ENCODE peak calls at places on chromosomes 2 and 18, in five cellular contexts. One of them, this sample, is unnamed.

GRCh38 chr2:195636890-195637289 is 20.1 kb upstream of the SLC39A10 start:
- DNase-seq in GM12878: no peak
- DNase-seq in A549: no peak
- DNase-seq in sigmoid colon: no peak
- DNase-seq in ovary: no peak
- DNase-seq in this sample: no peak

GRCh38 chr18:21112140-21112473 is 494 bp upstream of the ROCK1 start:
- DNase-seq in GM12878: no peak
- DNase-seq in A549: no peak
- DNase-seq in sigmoid colon: no peak
- DNase-seq in ovary: no peak
- DNase-seq in this sample: peak; percentile 84

GRCh38 chr18:69495841-69496533 is 95.3 kb downstream of the DOK6 start:
- DNase-seq in GM12878: no peak
- DNase-seq in A549: no peak
- DNase-seq in sigmoid colon: no peak
- DNase-seq in ovary: no peak
- DNase-seq in this sample: no peak

GRCh38 chr2:144414324-144414845 is 105.5 kb downstream of the ZEB2 start:
- DNase-seq in GM12878: no peak
- DNase-seq in A549: no peak
- DNase-seq in sigmoid colon: peak; percentile 73
- DNase-seq in ovary: no peak
- DNase-seq in this sample: peak; percentile 79

GRCh38 chr2:238123218-238123971 is 15.1 kb upstream of the KLHL30 start:
- DNase-seq in GM12878: no peak
- DNase-seq in A549: no peak
- DNase-seq in sigmoid colon: no peak
- DNase-seq in ovary: no peak
- DNase-seq in this sample: no peak

GRCh38 chr2:15738965-15739364 is 147.3 kb downstream of the DDX1 start:
- DNase-seq in GM12878: no peak
- DNase-seq in A549: no peak
- DNase-seq in sigmoid colon: no peak
- DNase-seq in ovary: no peak
- DNase-seq in this sample: no peak

GRCh38 chr2:3354986-3355385 is 22.6 kb downstream of the EIPR1 start:
- DNase-seq in GM12878: no peak
- DNase-seq in A549: no peak
- DNase-seq in sigmoid colon: no peak
- DNase-seq in ovary: no peak
- DNase-seq in this sample: no peak

GRCh38 chr2:9610781-9611548 is 19.8 kb downstream of the YWHAQ start:
- DNase-seq in GM12878: no peak
- DNase-seq in A549: no peak
- DNase-seq in sigmoid colon: no peak
- DNase-seq in ovary: no peak
- DNase-seq in this sample: no peak

GRCh38 chr2:112869258-112869842 is 32.8 kb upstream of the IL1B start:
- DNase-seq in GM12878: no peak
- DNase-seq in A549: no peak
- DNase-seq in sigmoid colon: no peak
- DNase-seq in ovary: no peak
- DNase-seq in this sample: peak; percentile 86

GRCh38 chr2:79850912-79851311 is 338.1 kb downstream of the CTNNA2 start:
- DNase-seq in GM12878: no peak
- DNase-seq in A549: no peak
- DNase-seq in sigmoid colon: no peak
- DNase-seq in ovary: no peak
- DNase-seq in this sample: no peak

GRCh38 chr2:28661589-28662001 is 90.0 kb upstream of the PPP1CB start:
- DNase-seq in GM12878: no peak
- DNase-seq in A549: no peak
- DNase-seq in sigmoid colon: peak; percentile 95
- DNase-seq in ovary: peak; percentile 80
- DNase-seq in this sample: no peak

GRCh38 chr18:74609535-74609934 is 11.9 kb downstream of the ZNF407 start:
- DNase-seq in GM12878: no peak
- DNase-seq in A549: no peak
- DNase-seq in sigmoid colon: no peak
- DNase-seq in ovary: no peak
- DNase-seq in this sample: no peak

GRCh38 chr18:57900906-57901305 is 97.8 kb upstream of the ATP8B1 start:
- DNase-seq in GM12878: no peak
- DNase-seq in A549: no peak
- DNase-seq in sigmoid colon: no peak
- DNase-seq in ovary: no peak
- DNase-seq in this sample: no peak

GRCh38 chr2:152453129-152453642 is 118.2 kb downstream of the FMNL2 start:
- DNase-seq in GM12878: no peak
- DNase-seq in A549: no peak
- DNase-seq in sigmoid colon: no peak
- DNase-seq in ovary: no peak
- DNase-seq in this sample: no peak

GRCh38 chr18:11741505-11742145 is 52.6 kb downstream of the GNAL start:
- DNase-seq in GM12878: no peak
- DNase-seq in A549: peak; percentile 68
- DNase-seq in sigmoid colon: no peak
- DNase-seq in ovary: no peak
- DNase-seq in this sample: no peak

GRCh38 chr2:136248242-136248641 is 130.3 kb upstream of the CXCR4 start:
- DNase-seq in GM12878: no peak
- DNase-seq in A549: no peak
- DNase-seq in sigmoid colon: no peak
- DNase-seq in ovary: no peak
- DNase-seq in this sample: no peak

GRCh38 chr2:64283641-64284371 is 139.6 kb upstream of the PELI1 start:
- DNase-seq in GM12878: peak; percentile 53
- DNase-seq in A549: no peak
- DNase-seq in sigmoid colon: no peak
- DNase-seq in ovary: no peak
- DNase-seq in this sample: no peak

GRCh38 chr2:73291093-73291460 is 2.3 kb downstream of the EGR4 start:
- DNase-seq in GM12878: no peak
- DNase-seq in A549: peak; percentile 41
- DNase-seq in sigmoid colon: no peak
- DNase-seq in ovary: peak; percentile 22
- DNase-seq in this sample: no peak

GRCh38 chr2:219002395-219003266 is 9.4 kb upstream of the CRYBA2 start:
- DNase-seq in GM12878: no peak
- DNase-seq in A549: peak; percentile 93
- DNase-seq in sigmoid colon: no peak
- DNase-seq in ovary: no peak
- DNase-seq in this sample: no peak

GRCh38 chr2:73334620-73335019 is 41.3 kb upstream of the EGR4 start:
- DNase-seq in GM12878: no peak
- DNase-seq in A549: no peak
- DNase-seq in sigmoid colon: no peak
- DNase-seq in ovary: no peak
- DNase-seq in this sample: no peak

GRCh38 chr2:83063933-83064332 is 1395.1 kb downstream of the SUCLG1 start:
- DNase-seq in GM12878: no peak
- DNase-seq in A549: no peak
- DNase-seq in sigmoid colon: no peak
- DNase-seq in ovary: no peak
- DNase-seq in this sample: no peak

GRCh38 chr2:10466801-10467200 is 18.7 kb upstream of the ODC1 start:
- DNase-seq in GM12878: no peak
- DNase-seq in A549: no peak
- DNase-seq in sigmoid colon: peak; percentile 28
- DNase-seq in ovary: no peak
- DNase-seq in this sample: no peak

GRCh38 chr2:108855194-108855593 is 68.6 kb downstream of the CCDC138 start:
- DNase-seq in GM12878: no peak
- DNase-seq in A549: no peak
- DNase-seq in sigmoid colon: no peak
- DNase-seq in ovary: no peak
- DNase-seq in this sample: no peak

GRCh38 chr2:198316231-198316630 is 511.8 kb downstream of the PLCL1 start:
- DNase-seq in GM12878: no peak
- DNase-seq in A549: no peak
- DNase-seq in sigmoid colon: no peak
- DNase-seq in ovary: no peak
- DNase-seq in this sample: no peak

GRCh38 chr18:3115430-3116025 is 102.6 kb upstream of the LPIN2 start:
- DNase-seq in GM12878: no peak
- DNase-seq in A549: no peak
- DNase-seq in sigmoid colon: no peak
- DNase-seq in ovary: no peak
- DNase-seq in this sample: no peak

GRCh38 chr2:41933035-41933429 is 114.8 kb upstream of the PKDCC start:
- DNase-seq in GM12878: no peak
- DNase-seq in A549: no peak
- DNase-seq in sigmoid colon: no peak
- DNase-seq in ovary: no peak
- DNase-seq in this sample: no peak

GRCh38 chr2:42195559-42195958 is 26.4 kb downstream of the EML4 start:
- DNase-seq in GM12878: no peak
- DNase-seq in A549: peak; percentile 45
- DNase-seq in sigmoid colon: no peak
- DNase-seq in ovary: no peak
- DNase-seq in this sample: no peak

GRCh38 chr2:17804358-17804757 is 11.9 kb upstream of the MSGN1 start:
- DNase-seq in GM12878: no peak
- DNase-seq in A549: no peak
- DNase-seq in sigmoid colon: no peak
- DNase-seq in ovary: no peak
- DNase-seq in this sample: no peak

GRCh38 chr2:159196393-159196925 is 90.0 kb downstream of the WDSUB1 start:
- DNase-seq in GM12878: no peak
- DNase-seq in A549: no peak
- DNase-seq in sigmoid colon: no peak
- DNase-seq in ovary: no peak
- DNase-seq in this sample: no peak

GRCh38 chr2:112712903-112713584 is 7.8 kb upstream of the NT5DC4 start:
- DNase-seq in GM12878: no peak
- DNase-seq in A549: no peak
- DNase-seq in sigmoid colon: no peak
- DNase-seq in ovary: no peak
- DNase-seq in this sample: no peak

GRCh38 chr2:161905389-161906046 is 168.5 kb downstream of the DPP4 start:
- DNase-seq in GM12878: peak; percentile 62
- DNase-seq in A549: no peak
- DNase-seq in sigmoid colon: no peak
- DNase-seq in ovary: no peak
- DNase-seq in this sample: no peak

GRCh38 chr2:53442783-53443182 is 324.8 kb upstream of the CHAC2 start:
- DNase-seq in GM12878: no peak
- DNase-seq in A549: no peak
- DNase-seq in sigmoid colon: no peak
- DNase-seq in ovary: no peak
- DNase-seq in this sample: no peak

GRCh38 chr2:207802650-207803049 is 32.9 kb upstream of the FZD5 start:
- DNase-seq in GM12878: no peak
- DNase-seq in A549: no peak
- DNase-seq in sigmoid colon: no peak
- DNase-seq in ovary: no peak
- DNase-seq in this sample: no peak
- TF ChIP-seq EP300 in GM12878: no peak
- TF ChIP-seq EP300 in A549: no peak
- TF ChIP-seq EP300 in sigmoid colon: no peak
- TF ChIP-seq EP300 in ovary: no peak
- TF ChIP-seq EP300 in this sample: no peak

GRCh38 chr2:208568203-208568602 is 161.6 kb downstream of the PTH2R start:
- DNase-seq in GM12878: no peak
- DNase-seq in A549: no peak
- DNase-seq in sigmoid colon: no peak
- DNase-seq in ovary: no peak
- DNase-seq in this sample: no peak

GRCh38 chr2:208570851-208571763 is 164.5 kb downstream of the PTH2R start:
- DNase-seq in GM12878: no peak
- DNase-seq in A549: peak; percentile 2
- DNase-seq in sigmoid colon: no peak
- DNase-seq in ovary: no peak
- DNase-seq in this sample: no peak

GRCh38 chr2:208570066-208570465 is 163.5 kb downstream of the PTH2R start:
- DNase-seq in GM12878: no peak
- DNase-seq in A549: no peak
- DNase-seq in sigmoid colon: no peak
- DNase-seq in ovary: no peak
- DNase-seq in this sample: no peak

GRCh38 chr2:208573559-208573958 is 167.0 kb downstream of the PTH2R start:
- DNase-seq in GM12878: no peak
- DNase-seq in A549: no peak
- DNase-seq in sigmoid colon: no peak
- DNase-seq in ovary: no peak
- DNase-seq in this sample: no peak

GRCh38 chr2:208571764-208572131 is 165.2 kb downstream of the PTH2R start:
- DNase-seq in GM12878: no peak
- DNase-seq in A549: no peak
- DNase-seq in sigmoid colon: no peak
- DNase-seq in ovary: no peak
- DNase-seq in this sample: no peak
- TF ChIP-seq EP300 in GM12878: no peak
- TF ChIP-seq EP300 in A549: no peak
- TF ChIP-seq EP300 in sigmoid colon: no peak
- TF ChIP-seq EP300 in ovary: no peak
- TF ChIP-seq EP300 in this sample: no peak

GRCh38 chr2:171244466-171244969 is 83.8 kb upstream of the TLK1 start:
- DNase-seq in GM12878: no peak
- DNase-seq in A549: no peak
- DNase-seq in sigmoid colon: no peak
- DNase-seq in ovary: no peak
- DNase-seq in this sample: no peak
- TF ChIP-seq EP300 in GM12878: no peak
- TF ChIP-seq EP300 in A549: no peak
- TF ChIP-seq EP300 in sigmoid colon: no peak
- TF ChIP-seq EP300 in ovary: no peak
- TF ChIP-seq EP300 in this sample: no peak

GRCh38 chr2:217362710-217363109 is 502.8 kb upstream of the TNP1 start:
- DNase-seq in GM12878: no peak
- DNase-seq in A549: no peak
- DNase-seq in sigmoid colon: no peak
- DNase-seq in ovary: no peak
- DNase-seq in this sample: no peak
- TF ChIP-seq EP300 in GM12878: no peak
- TF ChIP-seq EP300 in A549: no peak
- TF ChIP-seq EP300 in sigmoid colon: no peak
- TF ChIP-seq EP300 in ovary: no peak
- TF ChIP-seq EP300 in this sample: no peak

This sample was measured in suprapubic skin.